ENCODE peak calls at places on chromosomes 16 and 17, in eight cellular contexts. V, G, I, B, Y, Z, N and K are unnamed samples. For H3K36me3, the result is how much of the 10 kb centered on the place peaks cover.

GRCh38 chr17:46772013-46772878 is 46.2 kb downstream of the WNT3 start:
- DNase-seq in V (peak), G (no peak), I (peak), B (peak), Y (no peak), Z (peak), N (peak), K (peak)

GRCh38 chr17:10226930-10227695 is 28.7 kb upstream of the GAS7 start:
- DNase-seq in V (no peak), G (peak), I (peak), B (peak), Y (no peak), Z (peak), N (peak), K (peak)

GRCh38 chr16:85651822-85652430 is 36.8 kb downstream of the GINS2 start:
- DNase-seq in V (peak), G (no peak), I (no peak), B (no peak), Y (no peak), Z (no peak), N (no peak), K (no peak)

GRCh38 chr17:83106913-83107655 is 27.7 kb downstream of the METRNL start:
- DNase-seq in V (peak), G (no peak), I (no peak), B (no peak), Y (no peak), Z (no peak), N (no peak), K (no peak)

GRCh38 chr16:72847187-72848044 is 200.5 kb downstream of the ZFHX3 start:
- DNase-seq in V (no peak), G (no peak), I (peak), B (no peak), Y (no peak), Z (no peak), N (peak), K (no peak)

GRCh38 chr17:2689411-2690164 is 22.0 kb downstream of the CLUH start:
- DNase-seq in V (peak), G (no peak), I (no peak), B (no peak), Y (no peak), Z (peak), N (peak), K (peak)

GRCh38 chr17:16945513-16946201 is 26.3 kb downstream of the TNFRSF13B start:
- DNase-seq in V (peak), G (peak), I (peak), B (no peak), Y (no peak), Z (peak), N (peak), K (no peak)

GRCh38 chr16:67406628-67407027 is 9.6 kb downstream of the ZDHHC1 start:
- DNase-seq in V (no peak), G (no peak), I (no peak), B (no peak), Y (no peak), Z (no peak), N (no peak), K (no peak)

GRCh38 chr17:8856869-8857575 is 10.5 kb downstream of the PIK3R6 start:
- DNase-seq in V (no peak), G (no peak), I (no peak), B (no peak), Y (no peak), Z (no peak), N (no peak), K (no peak)

GRCh38 chr17:918102-918740 is 61.4 kb downstream of the NXN start:
- DNase-seq in V (no peak), G (no peak), I (no peak), B (no peak), Y (no peak), Z (no peak), N (no peak), K (no peak)

GRCh38 chr17:49703557-49704277 is 4.0 kb downstream of the SLC35B1 start:
- DNase-seq in V (no peak), G (peak), I (peak), B (peak), Y (no peak), Z (no peak), N (peak), K (no peak)

GRCh38 chr16:534089-534635 is 6.7 kb downstream of the CAPN15 start:
- DNase-seq in V (no peak), G (no peak), I (no peak), B (no peak), Y (no peak), Z (no peak), N (peak), K (no peak)

GRCh38 chr17:67491009-67491677 is 114.1 kb downstream of the PITPNC1 start:
- DNase-seq in V (peak), G (peak), I (peak), B (peak), Y (peak), Z (peak), N (peak), K (peak)

GRCh38 chr16:59210955-59211541 is 476.9 kb upstream of the GOT2 start:
- DNase-seq in V (no peak), G (no peak), I (peak), B (no peak), Y (no peak), Z (no peak), N (peak), K (no peak)

GRCh38 chr17:82551779-82552457 is 32.4 kb downstream of the FOXK2 start:
- DNase-seq in V (peak), G (peak), I (peak), B (peak), Y (peak), Z (no peak), N (peak), K (peak)

GRCh38 chr16:87172632-87173031 is 144.6 kb downstream of the C16orf95 start:
- DNase-seq in V (no peak), G (no peak), I (peak), B (no peak), Y (no peak), Z (no peak), N (no peak), K (no peak)

DNA sequence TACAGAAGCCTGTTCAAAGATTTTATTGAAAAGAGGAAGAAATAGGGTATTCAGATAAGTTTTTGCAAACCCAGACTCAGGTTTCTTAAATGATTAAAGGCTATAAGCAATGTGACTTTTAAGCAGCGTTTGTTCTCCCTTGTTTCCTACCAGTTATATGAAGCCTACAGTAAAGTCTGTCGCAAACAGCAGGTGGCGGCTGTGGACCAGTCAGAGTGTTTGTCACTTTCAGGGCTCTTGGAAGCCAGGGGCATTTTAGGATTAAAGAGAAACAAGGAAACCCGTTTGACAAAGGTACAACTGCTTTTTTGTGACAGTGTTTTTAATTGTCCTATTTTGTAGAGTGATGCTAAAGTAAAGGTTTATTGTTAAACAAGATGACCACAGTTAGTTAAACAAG is 7.7 kb upstream of the RARA start:
- DNase-seq in V (no peak), G (no peak), I (no peak), B (no peak), Y (no peak), Z (no peak), N (peak), K (no peak)
- TF ChIP-seq CTCF in V (no peak), G (peak), I (peak), B (no peak), Y (no peak), Z (no peak), N (peak), K (peak)

GRCh38 chr17:59745040-59745439 is 37.6 kb downstream of the VMP1 start:
- DNase-seq in V (no peak), G (no peak), I (no peak), B (no peak), Y (no peak), Z (no peak), N (no peak), K (no peak)
- H3K36me3 ChIP-seq in V (under half), G (under half), I (under half), B (under half), Y (under half), Z (under half), N (under half), K (under half)

DNA sequence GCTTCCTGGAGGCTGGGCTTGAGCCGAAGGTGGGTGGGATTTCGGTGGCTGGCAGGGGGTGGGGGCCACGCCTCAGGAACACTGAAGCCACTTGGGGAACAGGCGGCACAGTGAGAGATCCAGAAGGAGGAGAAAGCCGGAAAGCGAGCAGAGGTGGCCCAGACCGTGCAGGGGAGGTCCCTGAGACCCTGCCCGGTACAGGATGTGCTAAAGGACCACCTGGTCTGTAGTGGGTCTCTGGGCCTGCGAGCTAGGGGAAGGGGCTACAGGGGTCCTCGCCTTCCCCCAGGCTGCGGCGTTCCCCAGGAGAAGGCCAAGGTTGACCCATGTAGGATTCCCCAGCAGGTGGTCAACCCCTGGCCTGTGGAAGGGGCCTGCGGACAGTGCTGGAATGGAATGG is at the start of gene TLE7:
- DNase-seq in V (no peak), G (no peak), I (no peak), B (no peak), Y (no peak), Z (no peak), N (no peak), K (no peak)
- H3K4me3 ChIP-seq in V (no peak), G (no peak), I (no peak), B (no peak), Y (no peak), Z (no peak), N (no peak), K (no peak)

GRCh38 chr17:28912281-28912937 is 9.5 kb upstream of the DHRS13 start:
- DNase-seq in V (no peak), G (no peak), I (no peak), B (no peak), Y (no peak), Z (peak), N (no peak), K (no peak)
- TF ChIP-seq CTCF in V (no peak), G (peak), I (peak), B (no peak), Y (no peak), Z (peak), N (peak), K (no peak)

DNA sequence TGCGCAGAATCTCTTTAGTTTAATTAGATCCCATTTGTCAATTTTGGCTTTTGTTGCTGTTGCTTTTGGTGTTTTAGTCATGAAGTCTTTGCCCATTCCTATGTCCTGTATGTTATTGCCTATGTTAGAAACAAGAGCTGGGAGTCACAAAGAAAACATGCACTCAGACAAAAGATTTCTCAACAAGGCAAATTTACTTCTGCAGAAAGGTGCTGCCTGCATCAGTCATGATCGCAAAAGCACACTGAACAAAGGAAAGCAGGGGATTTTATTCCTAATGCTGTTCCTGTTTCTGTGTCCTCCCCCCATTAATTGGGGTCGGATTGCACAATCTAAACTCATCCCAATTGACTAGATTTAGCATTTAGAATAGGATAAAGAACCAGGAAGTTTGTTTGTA is 55.9 kb downstream of the ATF7IP2 start:
- DNase-seq in V (no peak), G (no peak), I (no peak), B (no peak), Y (no peak), Z (no peak), N (no peak), K (no peak)
- H3K36me3 ChIP-seq in V (under half), G (under half), I (under half), B (under half), Y (under half), Z (under half), N (under half), K (half or more)

GRCh38 chr16:89742948-89743347 is 21.6 kb downstream of the ZNF276 start:
- DNase-seq in V (no peak), G (no peak), I (no peak), B (no peak), Y (no peak), Z (no peak), N (no peak), K (no peak)
- H3K4me3 ChIP-seq in V (no peak), G (no peak), I (no peak), B (no peak), Y (no peak), Z (no peak), N (no peak), K (no peak)

GRCh38 chr17:37090941-37091340 is 142.2 kb downstream of the AATF start:
- DNase-seq in V (no peak), G (no peak), I (no peak), B (no peak), Y (no peak), Z (no peak), N (no peak), K (no peak)

GRCh38 chr17:37092041-37092440 is 143.3 kb downstream of the AATF start:
- DNase-seq in V (no peak), G (no peak), I (no peak), B (no peak), Y (no peak), Z (no peak), N (no peak), K (no peak)

GRCh38 chr17:37088913-37089312 is 140.2 kb downstream of the AATF start:
- DNase-seq in V (no peak), G (no peak), I (peak), B (no peak), Y (no peak), Z (no peak), N (no peak), K (no peak)

GRCh38 chr17:37088459-37088858 is 139.7 kb downstream of the AATF start:
- DNase-seq in V (no peak), G (no peak), I (no peak), B (no peak), Y (no peak), Z (no peak), N (no peak), K (no peak)

GRCh38 chr17:37089998-37090397 is 141.2 kb downstream of the AATF start:
- DNase-seq in V (no peak), G (no peak), I (no peak), B (no peak), Y (no peak), Z (no peak), N (no peak), K (no peak)
- TF ChIP-seq CTCF in V (no peak), G (no peak), I (no peak), B (no peak), Y (no peak), Z (no peak), N (no peak), K (no peak)

DNA sequence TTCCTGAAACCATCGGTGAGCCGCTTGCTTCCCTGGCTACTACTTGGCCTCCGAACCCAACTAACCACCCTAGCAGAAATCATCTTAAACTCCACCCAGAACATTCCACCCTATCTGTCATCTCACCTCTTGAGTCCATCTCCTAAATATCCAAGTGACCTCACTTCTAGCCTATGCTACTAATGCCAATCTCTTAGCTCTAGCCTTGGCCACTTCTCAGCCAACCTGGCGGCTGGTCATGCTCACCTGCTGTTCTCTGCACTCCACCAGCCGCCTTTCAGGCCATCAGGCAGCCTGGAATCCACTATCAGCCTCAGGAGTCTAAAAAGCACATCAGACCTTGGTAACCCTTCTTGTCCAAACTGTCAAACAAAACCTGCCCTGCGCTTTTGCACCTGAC is 11.9 kb upstream of the CYTH1 start:
- DNase-seq in V (no peak), G (no peak), I (no peak), B (no peak), Y (no peak), Z (no peak), N (no peak), K (no peak)
- H3K36me3 ChIP-seq in V (under half), G (under half), I (under half), B (under half), Y (under half), Z (half or more), N (under half), K (under half)

DNA sequence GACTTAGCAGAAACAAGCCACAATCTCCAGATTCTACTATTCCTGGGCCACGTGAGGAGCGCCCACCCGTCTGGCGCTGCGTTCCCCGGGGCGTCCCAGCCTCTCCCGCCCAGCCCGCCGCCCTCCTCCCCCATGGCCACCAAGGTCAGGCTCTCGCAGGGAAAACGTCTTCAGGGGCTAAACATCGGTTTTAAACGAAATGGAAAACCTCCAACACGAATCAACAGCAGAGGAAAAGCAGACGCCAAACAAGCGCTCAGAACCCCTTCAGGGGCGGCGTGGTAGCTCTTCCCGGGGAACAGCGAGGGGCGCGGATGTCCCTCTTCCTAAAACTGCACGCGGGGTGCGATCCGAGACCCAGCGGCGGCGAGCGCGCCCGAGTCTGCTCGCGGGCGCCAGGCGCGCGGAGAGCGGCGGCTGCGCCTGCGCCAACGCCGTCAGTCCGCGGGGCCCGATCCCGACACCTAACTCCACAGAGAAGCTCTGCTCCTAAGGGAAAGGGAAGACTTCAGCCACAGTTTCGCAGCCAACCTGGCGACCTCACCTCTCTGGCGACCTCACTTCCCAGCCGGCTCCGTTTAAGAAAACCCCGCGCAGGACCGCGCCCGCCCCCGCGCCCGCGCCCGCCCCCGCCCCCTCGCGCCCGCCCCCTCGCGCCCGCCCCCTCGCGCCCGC is 499 bp upstream of the COG1 start:
- DNase-seq in V (peak), G (peak), I (peak), B (peak), Y (no peak), Z (peak), N (peak), K (peak)
- H3K4me3 ChIP-seq in V (peak), G (peak), I (peak), B (peak), Y (peak), Z (peak), N (peak), K (peak)

DNA sequence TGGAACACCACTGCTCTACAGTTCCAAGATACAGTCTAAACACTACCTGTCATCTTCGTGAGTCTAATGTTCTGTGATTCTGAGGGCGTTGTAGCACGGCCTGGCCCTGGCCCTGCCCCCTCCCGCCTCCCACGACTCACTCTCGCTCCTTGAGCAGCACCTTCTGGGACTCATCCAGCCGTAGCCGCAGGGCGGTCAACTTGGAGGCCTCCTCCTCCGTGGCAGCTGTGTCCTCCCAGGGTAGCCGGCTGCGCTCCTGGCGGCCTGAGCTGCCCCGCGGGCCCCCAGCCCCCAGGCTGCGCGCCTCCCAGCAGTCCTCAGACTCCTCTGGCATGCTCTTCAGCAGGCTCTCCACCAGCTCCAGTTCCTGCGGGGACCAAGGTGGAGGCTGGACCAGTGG is 10.6 kb downstream of the CCDC102A start:
- DNase-seq in V (no peak), G (no peak), I (no peak), B (no peak), Y (no peak), Z (no peak), N (no peak), K (no peak)
- TF ChIP-seq CTCF in V (no peak), G (no peak), I (no peak), B (no peak), Y (no peak), Z (no peak), N (no peak), K (no peak)